ENCODE peak calls at places on chromosome 10, in ten cellular contexts. O, W, G, Y, D, S, K, Z, N and V are unnamed samples.
A peak's percentile ranks its signal among the peaks of the same experiment; 100 is the strongest.

GRCh38 chr10:69276503-69276902 is 1.8 kb upstream of the HK1 start:
- DNase-seq in N (no peak), K (no peak), O (no peak), Z (no peak), G (no peak), S (no peak), Y (no peak), D (no peak), W (no peak), V (no peak)

GRCh38 chr10:4199196-4199595 is 414.2 kb upstream of the KLF6 start:
- DNase-seq in K (no peak), S (no peak), N (no peak), Z (no peak), O (no peak), W (no peak), D (no peak), Y (no peak), G (no peak), V (no peak)

GRCh38 chr10:126839094-126839761 is 66.0 kb upstream of the DOCK1 start:
- DNase-seq in O (peak; percentile 86), K (no peak), G (peak; percentile 78), N (peak; percentile 24), W (no peak), S (no peak), Y (no peak), Z (peak; percentile 30), D (no peak), V (no peak)

GRCh38 chr10:93567277-93568104 is 1.0 kb downstream of the FFAR4 start:
- DNase-seq in S (no peak), Y (no peak), G (no peak), W (peak; percentile 45), D (no peak), K (no peak), N (no peak), O (no peak), Z (no peak), V (no peak)

GRCh38 chr10:23481351-23481961 is 42.6 kb downstream of the OTUD1 start:
- DNase-seq in N (no peak), K (no peak), S (no peak), Z (no peak), G (no peak), Y (no peak), O (no peak), D (no peak), W (no peak), V (no peak)

GRCh38 chr10:3948843-3949242 is 163.8 kb upstream of the KLF6 start:
- DNase-seq in Z (no peak), N (no peak), Y (no peak), W (no peak), K (no peak), G (no peak), S (no peak), D (no peak), O (peak; percentile 54), V (no peak)

GRCh38 chr10:69802424-69803161 is 887 bp downstream of the COL13A1 start:
- DNase-seq in D (peak; percentile 75), O (no peak), N (no peak), Y (no peak), W (no peak), Z (peak; percentile 61), S (no peak), K (no peak), G (no peak), V (no peak)

GRCh38 chr10:49328401-49329185 is 29.6 kb downstream of the C10orf71 start:
- DNase-seq in D (no peak), G (no peak), N (no peak), W (no peak), S (no peak), Z (no peak), Y (no peak), O (peak; percentile 8), K (no peak), V (no peak)

GRCh38 chr10:116912162-116912561 is 62.9 kb downstream of the ENO4 start:
- DNase-seq in Y (no peak), S (no peak), N (no peak), D (no peak), W (no peak), G (no peak), Z (no peak), O (no peak), K (no peak), V (no peak)

GRCh38 chr10:92567952-92568600 is 5.8 kb downstream of the IDE start:
- DNase-seq in O (no peak), S (no peak), Z (peak; percentile 9), D (no peak), W (no peak), N (no peak), K (no peak), G (no peak), Y (no peak), V (no peak)

GRCh38 chr10:93580824-93581223 is 14.4 kb downstream of the FFAR4 start:
- DNase-seq in Y (no peak), G (no peak), D (no peak), K (no peak), W (no peak), Z (peak; percentile 72), S (no peak), N (no peak), O (no peak), V (no peak)

GRCh38 chr10:126702181-126702580 is 31.7 kb upstream of the C10orf90 start:
- DNase-seq in S (no peak), G (no peak), K (no peak), Y (no peak), W (no peak), D (no peak), Z (no peak), N (no peak), O (no peak), V (no peak)

GRCh38 chr10:99540673-99541531 is 8.2 kb downstream of the NKX2-3 start:
- DNase-seq in W (peak; percentile 76), O (peak; percentile 45), Y (no peak), N (no peak), D (no peak), S (no peak), G (no peak), Z (peak; percentile 65), K (no peak), V (no peak)

GRCh38 chr10:122336332-122336731 is 38.2 kb upstream of the PLEKHA1 start:
- DNase-seq in N (no peak), K (no peak), D (no peak), W (no peak), G (no peak), Z (no peak), S (no peak), O (no peak), Y (no peak), V (no peak)
- H3K36me3 ChIP-seq in N (no peaks in the 10 kb centered on the region), K (no peaks in the 10 kb centered on the region), D (no peaks in the 10 kb centered on the region), W (no peaks in the 10 kb centered on the region), G (no peaks in the 10 kb centered on the region), Z (no peaks in the 10 kb centered on the region), S (no peaks in the 10 kb centered on the region), O (no peaks in the 10 kb centered on the region), Y (no peaks in the 10 kb centered on the region), V (no peaks in the 10 kb centered on the region)

GRCh38 chr10:30433286-30433778 is 652 bp upstream of the MAP3K8 start:
- DNase-seq in S (no peak), O (peak; percentile 80), K (peak; percentile 75), Z (peak; percentile 87), Y (peak; percentile 64), W (peak; percentile 92), N (peak; percentile 75), D (peak; percentile 92), G (peak; percentile 56), V (no peak)

GRCh38 chr10:30432631-30433285 is 1.2 kb upstream of the MAP3K8 start:
- DNase-seq in K (peak; percentile 34), O (no peak), Y (peak; percentile 74), N (no peak), Z (peak; percentile 34), W (peak; percentile 70), D (peak; percentile 82), S (no peak), G (no peak), V (no peak)

GRCh38 chr10:30431435-30431911 is 2.5 kb upstream of the MAP3K8 start:
- DNase-seq in N (no peak), K (peak; percentile 73), Z (peak; percentile 37), S (no peak), G (no peak), Y (no peak), O (peak; percentile 46), D (peak; percentile 81), W (no peak), V (no peak)

GRCh38 chr10:30433779-30434272 is at the start of gene MAP3K8:
- DNase-seq in Y (peak; percentile 71), Z (peak; percentile 87), S (no peak), K (peak; percentile 87), N (peak; percentile 82), O (peak; percentile 90), G (peak; percentile 84), D (peak; percentile 98), W (peak; percentile 94), V (no peak)

GRCh38 chr10:30430544-30431298 is 3.3 kb upstream of the MAP3K8 start:
- DNase-seq in K (no peak), Y (no peak), D (no peak), S (no peak), O (no peak), W (no peak), Z (no peak), N (no peak), G (no peak), V (no peak)
- TF ChIP-seq POLR2AphosphoS5 in K (no peak), Y (no peak), D (no peak), S (no peak), O (no peak), W (no peak), Z (no peak), N (no peak), G (no peak), V (no peak)

GRCh38 chr10:113650172-113650571 is 13.7 kb downstream of the NRAP start:
- DNase-seq in Y (no peak), S (no peak), N (no peak), W (no peak), D (no peak), Z (no peak), G (no peak), O (no peak), K (no peak), V (no peak)
- H3K36me3 ChIP-seq in Y (no peaks in the 10 kb centered on the region), S (no peaks in the 10 kb centered on the region), N (no peaks in the 10 kb centered on the region), W (no peaks in the 10 kb centered on the region), D (no peaks in the 10 kb centered on the region), Z (no peaks in the 10 kb centered on the region), G (no peaks in the 10 kb centered on the region), O (no peaks in the 10 kb centered on the region), K (no peaks in the 10 kb centered on the region), V (no peaks in the 10 kb centered on the region)

GRCh38 chr10:28179490-28180099 is 123.3 kb downstream of the MPP7 start:
- DNase-seq in N (no peak), W (no peak), Z (peak; percentile 80), D (no peak), K (peak; percentile 65), S (peak; percentile 26), G (peak; percentile 36), Y (peak; percentile 69), O (no peak), V (peak; percentile 13)

GRCh38 chr10:28177944-28178637 is 124.8 kb downstream of the MPP7 start:
- DNase-seq in K (no peak), Y (no peak), Z (no peak), G (no peak), N (no peak), O (no peak), W (no peak), S (no peak), D (no peak), V (no peak)

GRCh38 chr10:28180654-28181053 is 122.2 kb downstream of the MPP7 start:
- DNase-seq in Z (no peak), W (no peak), D (no peak), N (no peak), O (no peak), Y (peak; percentile 69), S (no peak), G (no peak), K (no peak), V (no peak)

GRCh38 chr10:28181478-28182096 is 121.3 kb downstream of the MPP7 start:
- DNase-seq in Z (no peak), N (no peak), G (no peak), D (no peak), Y (no peak), O (no peak), S (no peak), W (no peak), K (no peak), V (no peak)

GRCh38 chr10:28179006-28179405 is 123.9 kb downstream of the MPP7 start:
- DNase-seq in Z (no peak), G (no peak), K (no peak), D (no peak), S (no peak), O (no peak), Y (no peak), W (no peak), N (no peak), V (no peak)
- TF ChIP-seq POLR2AphosphoS5 in Z (no peak), G (no peak), K (no peak), D (no peak), S (no peak), O (no peak), Y (no peak), W (no peak), N (no peak), V (no peak)